ENCODE peak calls at places on chromosomes 2 and 18, in six cellular contexts. X, J, R, F, O and N are unnamed samples.
A peak's percentile ranks its signal among the peaks of the same experiment; 100 is the strongest.

GRCh38 chr2:219331560-219332213 is 857 bp downstream of the RESP18 start:
- DNase-seq in X (no peak), J (no peak), R (peak; percentile 49), F (no peak), O (peak; percentile 25), N (no peak)

GRCh38 chr18:50866765-50867164 is 12.2 kb upstream of the ME2 start:
- DNase-seq in X (peak; percentile 20), J (no peak), R (no peak), F (peak; percentile 25), O (no peak), N (no peak)

GRCh38 chr18:51614967-51615571 is 417.6 kb upstream of the MEX3C start:
- DNase-seq in X (peak; percentile 97), J (no peak), R (no peak), F (no peak), O (no peak), N (no peak)

GRCh38 chr2:138752231-138752956 is 27.8 kb downstream of the NXPH2 start:
- DNase-seq in X (no peak), J (no peak), R (no peak), F (no peak), O (peak; percentile 9), N (no peak)

GRCh38 chr2:225797394-225797793 is 397.9 kb downstream of the NYAP2 start:
- DNase-seq in X (no peak), J (no peak), R (no peak), F (no peak), O (no peak), N (no peak)

GRCh38 chr2:174835797-174836255 is 71.6 kb upstream of the CHRNA1 start:
- DNase-seq in X (no peak), J (peak; percentile 11), R (no peak), F (no peak), O (peak; percentile 97), N (no peak)

GRCh38 chr2:111143107-111143886 is 22.6 kb downstream of the BCL2L11 start:
- DNase-seq in X (no peak), J (no peak), R (no peak), F (no peak), O (no peak), N (no peak)

GRCh38 chr2:223460774-223461211 is 141.4 kb downstream of the SCG2 start:
- DNase-seq in X (no peak), J (no peak), R (no peak), F (no peak), O (peak; percentile 90), N (no peak)

GRCh38 chr2:31054383-31054782 is 83.9 kb downstream of the GALNT14 start:
- DNase-seq in X (no peak), J (no peak), R (no peak), F (no peak), O (no peak), N (no peak)

GRCh38 chr2:33272001-33272400 is 204.4 kb upstream of the RASGRP3 start:
- DNase-seq in X (no peak), J (no peak), R (no peak), F (no peak), O (peak; percentile 30), N (no peak)

GRCh38 chr18:48851563-48851962 is 99.2 kb downstream of the SMAD7 start:
- DNase-seq in X (no peak), J (no peak), R (peak; percentile 79), F (peak; percentile 80), O (no peak), N (peak; percentile 71)

GRCh38 chr2:217853301-217853881 is 149.4 kb downstream of the TNS1 start:
- DNase-seq in X (no peak), J (no peak), R (peak; percentile 55), F (peak; percentile 75), O (peak; percentile 55), N (no peak)

GRCh38 chr2:173741715-173742114 is 223.5 kb downstream of the SP3 start:
- DNase-seq in X (peak; percentile 75), J (no peak), R (no peak), F (no peak), O (no peak), N (no peak)

GRCh38 chr2:239745790-239746308 is 279.3 kb downstream of the NDUFA10 start:
- DNase-seq in X (no peak), J (no peak), R (no peak), F (no peak), O (no peak), N (no peak)

GRCh38 chr2:70173520-70173919 is 17.3 kb downstream of the C2orf42 start:
- DNase-seq in X (no peak), J (no peak), R (no peak), F (no peak), O (peak; percentile 69), N (no peak)

GRCh38 chr2:162327134-162327769 is 8.8 kb upstream of the IFIH1 start:
- DNase-seq in X (no peak), J (no peak), R (no peak), F (no peak), O (no peak), N (no peak)

GRCh38 chr2:57753636-57754035 is 293.0 kb upstream of the VRK2 start:
- DNase-seq in X (no peak), J (no peak), R (no peak), F (no peak), O (no peak), N (no peak)

GRCh38 chr2:198490748-198491147 is 686.4 kb downstream of the PLCL1 start:
- DNase-seq in X (no peak), J (no peak), R (no peak), F (no peak), O (no peak), N (no peak)

GRCh38 chr2:38215511-38215910 is 139.6 kb upstream of the CYP1B1 start:
- DNase-seq in X (no peak), J (no peak), R (no peak), F (no peak), O (no peak), N (no peak)

GRCh38 chr2:8750221-8750620 is 68.4 kb downstream of the ID2 start:
- DNase-seq in X (no peak), J (no peak), R (no peak), F (no peak), O (peak; percentile 7), N (no peak)

GRCh38 chr2:132439703-132440398 is 23.2 kb downstream of the GPR39 start:
- DNase-seq in X (no peak), J (no peak), R (no peak), F (no peak), O (peak; percentile 69), N (no peak)

GRCh38 chr2:39234754-39235153 is 9.0 kb downstream of the CDKL4 start:
- DNase-seq in X (no peak), J (no peak), R (no peak), F (no peak), O (peak; percentile 61), N (no peak)

GRCh38 chr2:72527424-72527823 is 298.4 kb downstream of the EXOC6B start:
- DNase-seq in X (no peak), J (no peak), R (no peak), F (no peak), O (peak; percentile 39), N (no peak)

GRCh38 chr2:172736419-172737174 is 952 bp downstream of the RAPGEF4 start:
- DNase-seq in X (no peak), J (no peak), R (no peak), F (no peak), O (no peak), N (no peak)

GRCh38 chr2:226333388-226333787 is 466.2 kb downstream of the IRS1 start:
- DNase-seq in X (no peak), J (no peak), R (no peak), F (no peak), O (no peak), N (no peak)

GRCh38 chr18:60413944-60414547 is 41.5 kb upstream of the MC4R start:
- DNase-seq in X (peak; percentile 21), J (no peak), R (no peak), F (no peak), O (peak; percentile 15), N (no peak)

GRCh38 chr2:19543271-19544019 is 185.0 kb upstream of the OSR1 start:
- DNase-seq in X (no peak), J (no peak), R (no peak), F (no peak), O (peak; percentile 52), N (no peak)

GRCh38 chr2:98505311-98505808 is 60.7 kb downstream of the INPP4A start:
- DNase-seq in X (no peak), J (no peak), R (no peak), F (no peak), O (no peak), N (peak; percentile 84)

GRCh38 chr2:86307431-86307830 is 30.0 kb downstream of the REEP1 start:
- DNase-seq in X (no peak), J (no peak), R (no peak), F (no peak), O (no peak), N (no peak)